ENCODE peak calls at places on chromosome 20, in ten cellular contexts. I, Q, K, M, Z, N, Y, U, S and T are unnamed samples.

GRCh38 chr20:46213946-46214830 is 94.1 kb downstream of the CDH22 start:
- DNase-seq in I (no peak), Q (no peak), K (no peak), M (no peak), Z (peak; percentile 56), N (no peak), Y (no peak), U (no peak), S (no peak), T (no peak)

GRCh38 chr20:44684047-44684965 is 30.9 kb upstream of the CCN5 start:
- DNase-seq in I (no peak), Q (no peak), K (no peak), M (no peak), Z (no peak), N (no peak), Y (no peak), U (no peak), S (no peak), T (no peak)

GRCh38 chr20:38514185-38514584 is 41.5 kb downstream of the RALGAPB start:
- DNase-seq in I (no peak), Q (no peak), K (no peak), M (no peak), Z (no peak), N (no peak), Y (no peak), U (no peak), S (no peak), T (no peak)

GRCh38 chr20:14264869-14265268 is 72.5 kb downstream of the FLRT3 start:
- DNase-seq in I (no peak), Q (no peak), K (no peak), M (no peak), Z (peak; percentile 33), N (no peak), Y (no peak), U (peak; percentile 10), S (no peak), T (no peak)

GRCh38 chr20:17541996-17542395 is 10.8 kb upstream of the BFSP1 start:
- DNase-seq in I (no peak), Q (no peak), K (no peak), M (no peak), Z (no peak), N (no peak), Y (no peak), U (peak; percentile 77), S (no peak), T (no peak)

GRCh38 chr20:25372584-25373336 is 17.9 kb downstream of the ABHD12 start:
- DNase-seq in I (no peak), Q (no peak), K (no peak), M (no peak), Z (no peak), N (no peak), Y (no peak), U (peak; percentile 95), S (no peak), T (no peak)

GRCh38 chr20:46621492-46621891 is 29.8 kb downstream of the SLC13A3 start:
- DNase-seq in I (no peak), Q (no peak), K (no peak), M (no peak), Z (no peak), N (no peak), Y (no peak), U (peak; percentile 54), S (no peak), T (no peak)

GRCh38 chr20:57391439-57392129 is 388 bp downstream of the RBM38 start:
- DNase-seq in I (no peak), Q (no peak), K (no peak), M (no peak), Z (peak; percentile 17), N (no peak), Y (no peak), U (no peak), S (no peak), T (no peak)

GRCh38 chr20:45311589-45312211 is 3.6 kb upstream of the MATN4 start:
- DNase-seq in I (no peak), Q (no peak), K (peak; percentile 21), M (peak; percentile 45), Z (peak; percentile 18), N (peak; percentile 57), Y (peak; percentile 81), U (no peak), S (peak; percentile 49), T (peak; percentile 14)

GRCh38 chr20:11101243-11101642 is 427.4 kb upstream of the JAG1 start:
- DNase-seq in I (no peak), Q (no peak), K (no peak), M (no peak), Z (no peak), N (no peak), Y (no peak), U (peak; percentile 6), S (no peak), T (no peak)

GRCh38 chr20:25084616-25085187 is 2.8 kb upstream of the VSX1 start:
- DNase-seq in I (no peak), Q (peak; percentile 39), K (no peak), M (no peak), Z (no peak), N (no peak), Y (no peak), U (no peak), S (no peak), T (no peak)